ENCODE peak calls at places on chromosomes 5 and 9, in ten cellular contexts. I, D, G, L, R, B, U, T, S and N are unnamed samples.

GRCh38 chr9:134442486-134443168 is 116.4 kb downstream of the RXRA start:
- DNase-seq in I (no peak), D (no peak), G (no peak), L (no peak), R (peak), B (no peak), U (no peak), T (no peak), S (no peak), N (no peak)

GRCh38 chr5:107542428-107542827 is 128.3 kb downstream of the EFNA5 start:
- DNase-seq in I (peak), D (no peak), G (peak), L (no peak), R (peak), B (no peak), U (no peak), T (no peak), S (no peak), N (peak)

GRCh38 chr9:79346350-79347020 is 225.3 kb upstream of the TLE4 start:
- DNase-seq in I (no peak), D (no peak), G (no peak), L (no peak), R (no peak), B (no peak), U (no peak), T (no peak), S (no peak), N (no peak)

GRCh38 chr5:175691761-175692160 is 33.9 kb downstream of the HRH2 start:
- DNase-seq in I (no peak), D (no peak), G (no peak), L (no peak), R (no peak), B (no peak), U (no peak), T (no peak), S (no peak), N (peak)

GRCh38 chr5:65032250-65032649 is 263.5 kb downstream of the CWC27 start:
- DNase-seq in I (no peak), D (no peak), G (no peak), L (no peak), R (no peak), B (no peak), U (no peak), T (no peak), S (no peak), N (no peak)

GRCh38 chr5:139385061-139385889 is 2.2 kb upstream of the SLC23A1 start:
- DNase-seq in I (peak), D (no peak), G (no peak), L (peak), R (no peak), B (no peak), U (no peak), T (no peak), S (no peak), N (no peak)

GRCh38 chr9:13804532-13804931 is 509.4 kb downstream of the NFIB start:
- DNase-seq in I (no peak), D (no peak), G (no peak), L (no peak), R (no peak), B (no peak), U (no peak), T (no peak), S (no peak), N (no peak)

GRCh38 chr5:167296056-167296455 is 995.4 kb upstream of the WWC1 start:
- DNase-seq in I (no peak), D (no peak), G (no peak), L (no peak), R (no peak), B (no peak), U (no peak), T (no peak), S (no peak), N (no peak)

GRCh38 chr5:121378559-121379359 is 472.9 kb upstream of the FTMT start:
- DNase-seq in I (no peak), D (no peak), G (no peak), L (no peak), R (no peak), B (no peak), U (no peak), T (no peak), S (no peak), N (peak)

GRCh38 chr5:169933127-169933526 is 47.2 kb downstream of the INSYN2B start:
- DNase-seq in I (peak), D (no peak), G (no peak), L (no peak), R (no peak), B (no peak), U (no peak), T (no peak), S (no peak), N (no peak)

GRCh38 chr9:121699271-121700164 is 48.1 kb downstream of the DAB2IP start:
- DNase-seq in I (peak), D (peak), G (peak), L (peak), R (peak), B (peak), U (peak), T (no peak), S (peak), N (peak)

GRCh38 chr5:72436796-72437471 is 70.3 kb downstream of the ZNF366 start:
- DNase-seq in I (no peak), D (no peak), G (no peak), L (no peak), R (no peak), B (no peak), U (no peak), T (no peak), S (no peak), N (no peak)

GRCh38 chr5:56494300-56494704 is 261.2 kb upstream of the ANKRD55 start:
- DNase-seq in I (no peak), D (no peak), G (peak), L (no peak), R (no peak), B (no peak), U (no peak), T (no peak), S (no peak), N (no peak)

GRCh38 chr5:159972538-159973362 is 36.2 kb upstream of the TTC1 start:
- DNase-seq in I (no peak), D (no peak), G (no peak), L (no peak), R (no peak), B (no peak), U (no peak), T (no peak), S (no peak), N (no peak)

GRCh38 chr9:13728917-13729811 is 449.7 kb upstream of the MPDZ start:
- DNase-seq in I (no peak), D (no peak), G (peak), L (no peak), R (no peak), B (no peak), U (no peak), T (no peak), S (no peak), N (no peak)

GRCh38 chr9:116924462-116925110 is 237.5 kb downstream of the TRIM32 start:
- DNase-seq in I (no peak), D (no peak), G (no peak), L (no peak), R (no peak), B (no peak), U (no peak), T (no peak), S (no peak), N (no peak)

GRCh38 chr9:113520109-113520642 is 56.6 kb downstream of the RGS3 start:
- DNase-seq in I (no peak), D (no peak), G (no peak), L (peak), R (no peak), B (peak), U (peak), T (no peak), S (peak), N (peak)

GRCh38 chr5:44051591-44051990 is 337.6 kb downstream of the FGF10 start:
- DNase-seq in I (peak), D (no peak), G (no peak), L (no peak), R (peak), B (no peak), U (no peak), T (no peak), S (no peak), N (no peak)

GRCh38 chr5:10330511-10331105 is 22.9 kb upstream of the MARCHF6 start:
- DNase-seq in I (no peak), D (no peak), G (no peak), L (no peak), R (no peak), B (no peak), U (no peak), T (no peak), S (no peak), N (no peak)

GRCh38 chr5:95761771-95762680 is 30.9 kb downstream of the RHOBTB3 start:
- DNase-seq in I (peak), D (peak), G (no peak), L (no peak), R (no peak), B (no peak), U (no peak), T (no peak), S (no peak), N (no peak)

GRCh38 chr9:99973455-99973854 is 67.0 kb downstream of the STX17 start:
- DNase-seq in I (no peak), D (no peak), G (no peak), L (no peak), R (no peak), B (no peak), U (no peak), T (no peak), S (no peak), N (no peak)

GRCh38 chr9:70111641-70112236 is 68.1 kb downstream of the MAMDC2 start:
- DNase-seq in I (no peak), D (no peak), G (no peak), L (no peak), R (no peak), B (no peak), U (no peak), T (no peak), S (no peak), N (no peak)

GRCh38 chr9:136023401-136024225 is 62.4 kb upstream of the UBAC1 start:
- DNase-seq in I (no peak), D (no peak), G (peak), L (no peak), R (no peak), B (no peak), U (no peak), T (no peak), S (no peak), N (peak)

GRCh38 chr5:86675311-86675710 is 57.6 kb downstream of the COX7C start:
- DNase-seq in I (no peak), D (no peak), G (no peak), L (no peak), R (no peak), B (no peak), U (no peak), T (no peak), S (no peak), N (no peak)

GRCh38 chr5:41796061-41796460 is 74.2 kb downstream of the OXCT1 start:
- DNase-seq in I (no peak), D (no peak), G (no peak), L (no peak), R (no peak), B (no peak), U (no peak), T (no peak), S (no peak), N (no peak)

GRCh38 chr9:86754581-86754980 is 192.7 kb downstream of the GAS1 start:
- DNase-seq in I (no peak), D (no peak), G (no peak), L (no peak), R (peak), B (no peak), U (no peak), T (no peak), S (no peak), N (no peak)

GRCh38 chr9:110432253-110432652 is 94.6 kb upstream of the TXNDC8 start:
- DNase-seq in I (no peak), D (no peak), G (no peak), L (no peak), R (no peak), B (no peak), U (no peak), T (no peak), S (no peak), N (no peak)

GRCh38 chr5:81208904-81209303 is 24.2 kb upstream of the CKMT2 start:
- DNase-seq in I (no peak), D (no peak), G (no peak), L (no peak), R (no peak), B (no peak), U (no peak), T (no peak), S (no peak), N (no peak)

GRCh38 chr5:96125335-96125891 is 163.8 kb upstream of the ELL2 start:
- DNase-seq in I (no peak), D (no peak), G (peak), L (no peak), R (no peak), B (no peak), U (no peak), T (no peak), S (no peak), N (no peak)

GRCh38 chr5:122295138-122295537 is 16.9 kb upstream of the SNCAIP start:
- DNase-seq in I (no peak), D (peak), G (no peak), L (no peak), R (no peak), B (no peak), U (no peak), T (no peak), S (no peak), N (no peak)

GRCh38 chr5:138138949-138139775 is at the start of gene NME5:
- DNase-seq in I (peak), D (no peak), G (peak), L (no peak), R (peak), B (no peak), U (no peak), T (peak), S (no peak), N (peak)